ENCODE peak calls at places on chromosomes 5 and 9, in six cellular contexts. V is endothelial cell of umbilical vein, D is right lobe of liver, K is left ventricle myocardium inferior, S is uterus, E is psoas muscle. W is an unnamed sample.

GRCh38 chr9:132201780-132202703 is 40.2 kb downstream of the NTNG2 start:
- DNase-seq in E (no peak), D (no peak), S (no peak), V (no peak), K (no peak), W (no peak)

GRCh38 chr5:55031492-55031891 is 7.4 kb downstream of the GZMK start:
- DNase-seq in E (no peak), V (no peak), S (no peak), K (no peak), D (no peak), W (no peak)

GRCh38 chr9:121455527-121456239 is 44.0 kb downstream of the GGTA1 start:
- DNase-seq in D (no peak), E (no peak), K (no peak), S (no peak), V (no peak), W (no peak)

GRCh38 chr9:77997611-77998349 is 33.8 kb downstream of the GNAQ start:
- DNase-seq in S (no peak), K (peak), V (peak), E (peak), D (no peak), W (no peak)

GRCh38 chr5:167608708-167609272 is 682.7 kb upstream of the WWC1 start:
- DNase-seq in E (no peak), D (no peak), V (no peak), K (no peak), S (no peak), W (no peak)

GRCh38 chr5:158995694-158996173 is 104.0 kb downstream of the EBF1 start:
- DNase-seq in V (no peak), K (no peak), E (no peak), S (peak), D (no peak), W (no peak)

GRCh38 chr9:96498796-96499195 is 48.8 kb downstream of the HABP4 start:
- DNase-seq in D (no peak), S (no peak), E (no peak), V (no peak), K (no peak), W (no peak)

GRCh38 chr5:44952376-44952775 is 143.6 kb downstream of the MRPS30 start:
- DNase-seq in E (no peak), D (no peak), S (no peak), V (peak), K (no peak), W (no peak)

GRCh38 chr9:129023036-129023907 is 4.9 kb downstream of the SH3GLB2 start:
- DNase-seq in S (peak), E (peak), D (no peak), K (peak), V (no peak), W (peak)

GRCh38 chr9:18189876-18190670 is 283.9 kb upstream of the ADAMTSL1 start:
- DNase-seq in D (no peak), S (no peak), V (no peak), K (no peak), E (no peak), W (no peak)

GRCh38 chr5:9545301-9545958 is 445 bp downstream of the SEMA5A start:
- DNase-seq in K (no peak), V (no peak), D (no peak), E (peak), S (no peak), W (peak)

GRCh38 chr5:139696167-139696893 is 48.2 kb downstream of the CXXC5 start:
- DNase-seq in S (no peak), V (no peak), D (no peak), K (no peak), E (no peak), W (peak)

GRCh38 chr5:1772634-1773033 is 27.0 kb downstream of the MRPL36 start:
- DNase-seq in S (no peak), V (peak), E (no peak), K (no peak), D (no peak), W (peak)

GRCh38 chr5:5351288-5352089 is 71.0 kb upstream of the ICE1 start:
- DNase-seq in K (no peak), S (no peak), D (no peak), V (no peak), E (no peak), W (no peak)

GRCh38 chr5:80860934-80861613 is 99.1 kb upstream of the RASGRF2 start:
- DNase-seq in E (no peak), D (no peak), S (no peak), V (no peak), K (no peak), W (no peak)

GRCh38 chr5:53942724-53943123 is 367.6 kb downstream of the ARL15 start:
- DNase-seq in S (no peak), E (no peak), D (no peak), K (no peak), V (peak), W (no peak)

GRCh38 chr9:137242329-137243204 is 1.5 kb downstream of the TUBB4B start:
- DNase-seq in K (no peak), S (no peak), E (no peak), D (no peak), V (no peak), W (no peak)

GRCh38 chr9:98150164-98150563 is 31.1 kb upstream of the TRIM14 start:
- DNase-seq in D (no peak), E (no peak), K (no peak), V (no peak), S (no peak), W (no peak)

GRCh38 chr5:168712280-168712924 is 133.2 kb upstream of the PANK3 start:
- DNase-seq in S (no peak), K (no peak), V (peak), D (peak), E (no peak), W (peak)

GRCh38 chr9:124810513-124811355 is 33.8 kb downstream of the OLFML2A start:
- DNase-seq in S (no peak), D (no peak), V (no peak), K (no peak), E (no peak), W (no peak)

GRCh38 chr9:115998661-115999060 is 154.9 kb upstream of the PAPPA start:
- DNase-seq in S (no peak), D (no peak), K (no peak), E (no peak), V (no peak), W (no peak)

GRCh38 chr5:140239939-140240700 is 62.8 kb downstream of the PFDN1 start:
- DNase-seq in E (peak), S (peak), D (no peak), K (peak), V (peak), W (peak)

GRCh38 chr9:91946196-91946595 is 3.8 kb downstream of the ROR2 start:
- DNase-seq in E (no peak), S (no peak), V (no peak), K (no peak), D (no peak), W (no peak)
- H3K27ac ChIP-seq in E (no peak), S (peak), V (no peak), K (no peak), D (no peak), W (no peak)

GRCh38 chr5:132010645-132011560 is 555 bp downstream of the ACSL6 start:
- DNase-seq in K (no peak), E (peak), V (no peak), S (no peak), D (peak), W (peak)
- H3K4me3 ChIP-seq in K (peak), E (peak), V (peak), S (peak), D (peak), W (peak)

GRCh38 chr5:179362355-179362754 is 17.1 kb upstream of the ADAMTS2 start:
- DNase-seq in D (no peak), S (no peak), V (no peak), K (no peak), E (no peak), W (no peak)
- H3K27ac ChIP-seq in D (no peak), S (no peak), V (no peak), K (no peak), E (no peak), W (no peak)

GRCh38 chr5:114363837-114364236 is 2.0 kb downstream of the KCNN2 start:
- DNase-seq in V (no peak), D (no peak), E (no peak), S (no peak), K (no peak), W (no peak)

GRCh38 chr5:114362977-114363721 is 1.3 kb downstream of the KCNN2 start:
- DNase-seq in V (no peak), K (no peak), D (no peak), S (no peak), E (peak), W (peak)

GRCh38 chr5:114361724-114362196 is at the start of gene KCNN2:
- DNase-seq in K (peak), S (peak), D (peak), E (peak), V (peak), W (peak)

GRCh38 chr5:114360816-114361723 is 800 bp upstream of the KCNN2 start:
- DNase-seq in D (peak), S (peak), E (peak), V (no peak), K (peak), W (peak)

DNA sequence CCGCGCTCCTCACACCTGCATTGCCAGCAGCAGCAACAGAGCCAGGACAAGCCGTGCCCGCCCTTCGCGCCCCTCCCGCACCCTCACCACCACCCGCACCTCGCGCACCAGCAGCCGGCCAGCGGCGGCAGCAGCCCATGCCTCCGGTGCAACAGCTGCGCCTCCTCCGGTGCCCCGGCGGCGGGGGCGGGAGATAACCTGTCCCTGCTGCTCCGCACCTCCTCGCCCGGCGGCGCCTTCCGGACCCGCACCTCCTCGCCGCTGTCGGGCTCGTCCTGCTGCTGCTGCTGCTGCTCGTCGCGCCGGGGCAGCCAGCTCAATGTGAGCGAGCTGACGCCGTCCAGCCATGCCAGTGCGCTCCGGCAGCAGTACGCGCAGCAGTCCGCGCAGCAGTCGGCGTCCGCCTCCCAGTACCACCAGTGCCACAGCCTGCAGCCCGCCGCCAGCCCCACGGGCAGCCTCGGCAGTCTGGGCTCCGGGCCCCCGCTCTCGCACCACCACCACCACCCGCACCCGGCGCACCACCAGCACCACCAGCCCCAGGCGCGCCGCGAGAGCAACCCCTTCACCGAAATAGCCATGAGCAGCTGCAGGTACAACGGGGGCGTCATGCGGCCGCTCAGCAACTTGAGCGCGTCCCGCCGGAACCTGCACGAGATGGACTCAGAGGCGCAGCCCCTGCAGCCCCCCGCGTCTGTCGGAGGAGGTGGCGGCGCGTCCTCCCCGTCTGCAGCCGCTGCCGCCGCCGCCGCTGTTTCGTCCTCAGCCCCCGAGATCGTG is 517 bp downstream of the KCNN2 start:
- DNase-seq in K (peak), S (no peak), E (no peak), V (no peak), D (no peak), W (peak)
- H3K4me3 ChIP-seq in K (peak), S (peak), E (peak), V (peak), D (peak), W (no peak)

GRCh38 chr9:123073441-123073840 is 40.0 kb downstream of the GPR21 start:
- DNase-seq in V (no peak), E (no peak), S (no peak), D (no peak), K (no peak), W (no peak)
- H3K27ac ChIP-seq in V (no peak), E (no peak), S (peak), D (no peak), K (peak), W (peak)

GRCh38 chr9:21326526-21327139 is 8.6 kb downstream of the KLHL9 start:
- DNase-seq in K (no peak), V (peak), E (no peak), S (no peak), D (no peak), W (no peak)

GRCh38 chr9:21334969-21335632 is at the start of gene KLHL9:
- DNase-seq in E (peak), K (peak), D (peak), V (peak), S (peak), W (peak)

GRCh38 chr9:21336467-21336866 is 1.3 kb upstream of the KLHL9 start:
- DNase-seq in V (no peak), S (no peak), E (no peak), D (no peak), K (no peak), W (no peak)

GRCh38 chr9:21334603-21334968 is 618 bp downstream of the KLHL9 start:
- DNase-seq in D (no peak), S (no peak), V (no peak), K (no peak), E (no peak), W (no peak)

DNA sequence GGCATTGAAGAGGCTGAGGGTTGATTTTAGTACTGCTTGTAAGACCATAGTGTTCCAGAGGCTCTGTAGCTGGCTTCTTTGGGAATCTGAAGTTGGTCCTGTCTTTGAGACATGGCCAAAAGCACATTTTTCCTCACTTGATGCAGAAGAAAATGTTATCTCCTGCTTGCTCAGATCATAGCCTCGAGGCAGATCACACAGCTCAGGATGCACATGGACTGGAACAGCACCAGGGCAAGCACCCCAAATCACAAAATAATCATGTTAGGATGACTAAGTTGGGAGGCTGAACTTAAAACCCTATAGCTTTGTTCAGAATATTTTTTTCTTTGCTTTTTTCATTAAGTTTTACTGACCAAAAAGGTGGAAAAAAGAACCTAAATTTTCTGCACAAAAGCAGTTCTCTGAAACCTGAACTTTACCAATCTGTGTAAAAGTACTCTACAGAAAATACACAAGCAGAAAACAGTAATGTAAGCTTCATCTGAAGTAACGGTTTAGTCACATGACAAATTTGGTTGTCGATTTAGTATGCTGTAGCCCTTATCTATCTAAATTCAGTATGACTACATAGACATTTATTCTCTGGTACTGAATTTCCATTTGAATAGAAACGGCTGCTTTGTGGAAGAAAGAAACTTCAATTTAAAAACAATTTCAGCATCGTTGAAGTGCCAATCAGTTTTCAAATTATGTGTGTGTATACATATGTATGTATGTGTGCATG is 3.4 kb downstream of the KLHL9 start:
- DNase-seq in D (no peak), S (no peak), E (no peak), V (no peak), K (no peak), W (no peak)
- H3K4me3 ChIP-seq in D (no peak), S (no peak), E (peak), V (no peak), K (peak), W (no peak)

DNA sequence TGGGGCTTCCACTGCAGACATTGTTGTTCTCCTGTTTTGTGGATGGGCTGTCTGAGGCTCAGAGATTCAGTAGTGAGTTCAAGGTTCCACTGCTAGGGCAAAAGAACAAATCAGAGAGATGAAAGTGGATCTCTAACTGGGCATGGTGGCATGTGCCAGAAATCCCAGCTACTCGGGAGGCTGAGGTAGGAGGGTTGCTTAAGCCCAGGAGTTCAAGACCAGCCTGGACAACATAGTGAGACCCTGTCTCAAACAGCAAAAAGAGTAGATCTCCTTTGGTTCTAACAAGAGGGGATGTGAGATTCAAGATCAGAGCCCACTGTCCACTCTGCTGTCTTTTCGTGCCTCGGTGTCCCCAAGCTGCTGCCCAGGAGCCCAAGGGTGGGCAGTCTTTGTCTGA is 11.8 kb upstream of the NDST1 start:
- DNase-seq in E (no peak), D (no peak), K (no peak), S (no peak), V (no peak), W (no peak)
- H3K27ac ChIP-seq in E (peak), D (peak), K (peak), S (peak), V (no peak), W (peak)

W was measured in aorta.